ENCODE peak calls at places on chromosomes 5 and 9, in ten cellular contexts. F is PC-3; Z is Peyer's patch; B is body of pancreas; P is effector memory CD4-positive, alpha-beta T cell; X is psoas muscle; V is IMR-90; R is H9; A is ascending aorta; Q is ovary. N is an unnamed sample. For H3K4me1 and H3K9me3, the result is how much of the 10 kb centered on the place peaks cover.

GRCh38 chr9:81601639-81602623 is 87.4 kb downstream of the TLE1 start:
- DNase-seq in P (no peak), B (no peak), Q (no peak), V (peak), A (no peak), F (peak), R (no peak), X (no peak), Z (no peak), N (no peak)

GRCh38 chr9:6805532-6805931 is 47.8 kb downstream of the KDM4C start:
- DNase-seq in P (no peak), A (no peak), Z (no peak), X (peak), R (no peak), B (no peak), Q (no peak), F (no peak), V (peak), N (no peak)

GRCh38 chr5:119275146-119275872 is 80.5 kb upstream of the TNFAIP8 start:
- DNase-seq in Z (no peak), P (no peak), V (peak), X (no peak), A (no peak), R (no peak), F (peak), B (no peak), Q (no peak), N (no peak)

GRCh38 chr5:77082280-77082679 is 4.8 kb downstream of the ZBED3 start:
- DNase-seq in Q (no peak), R (no peak), X (no peak), F (no peak), A (no peak), V (no peak), Z (no peak), B (no peak), P (no peak), N (no peak)

GRCh38 chr5:158483202-158483870 is 616.4 kb downstream of the EBF1 start:
- DNase-seq in Z (no peak), F (peak), P (no peak), A (no peak), R (no peak), B (no peak), X (no peak), Q (no peak), V (no peak), N (no peak)

GRCh38 chr5:54524704-54525103 is 7.1 kb downstream of the SNX18 start:
- DNase-seq in B (peak), F (no peak), X (no peak), R (no peak), P (no peak), V (no peak), Z (peak), A (peak), Q (peak), N (no peak)

GRCh38 chr5:151121652-151122051 is 35.9 kb downstream of the ANXA6 start:
- DNase-seq in Q (no peak), A (no peak), F (no peak), B (no peak), P (no peak), R (no peak), Z (no peak), V (no peak), X (no peak), N (no peak)

GRCh38 chr9:113150670-113151591 is at the start of gene SLC31A2:
- DNase-seq in R (peak), Z (peak), A (peak), X (peak), Q (peak), P (peak), B (peak), F (peak), V (peak), N (peak)

GRCh38 chr5:54619732-54620582 is 102.4 kb downstream of the SNX18 start:
- DNase-seq in R (no peak), B (no peak), V (peak), A (no peak), Z (no peak), X (no peak), P (no peak), Q (no peak), F (peak), N (no peak)

GRCh38 chr9:121692606-121693505 is 41.4 kb downstream of the DAB2IP start:
- DNase-seq in X (no peak), F (peak), Q (no peak), R (peak), V (peak), Z (no peak), P (no peak), B (no peak), A (peak), N (no peak)

GRCh38 chr5:84381501-84382362 is 2.9 kb downstream of the EDIL3 start:
- DNase-seq in A (peak), R (no peak), X (no peak), P (no peak), F (no peak), V (no peak), B (no peak), Z (no peak), Q (no peak), N (no peak)

GRCh38 chr9:70475211-70475610 is 60.8 kb upstream of the KLF9 start:
- DNase-seq in Z (no peak), V (no peak), F (no peak), A (no peak), R (no peak), B (peak), P (no peak), X (no peak), Q (no peak), N (peak)

GRCh38 chr5:124665035-124665434 is 81.4 kb downstream of the ZNF608 start:
- DNase-seq in P (no peak), Z (no peak), V (no peak), Q (no peak), B (no peak), X (no peak), F (no peak), R (no peak), A (no peak), N (no peak)

GRCh38 chr5:124665625-124666024 is 80.8 kb downstream of the ZNF608 start:
- DNase-seq in A (no peak), Z (no peak), B (no peak), P (no peak), Q (no peak), X (no peak), F (no peak), R (no peak), V (no peak), N (no peak)

GRCh38 chr5:124662261-124662781 is 84.1 kb downstream of the ZNF608 start:
- DNase-seq in P (no peak), Z (peak), R (no peak), B (no peak), F (no peak), Q (no peak), V (no peak), A (no peak), X (no peak), N (no peak)

GRCh38 chr5:124663101-124663506 is 83.3 kb downstream of the ZNF608 start:
- DNase-seq in R (no peak), Z (no peak), V (no peak), F (no peak), A (no peak), B (no peak), X (no peak), P (no peak), Q (no peak), N (no peak)

DNA sequence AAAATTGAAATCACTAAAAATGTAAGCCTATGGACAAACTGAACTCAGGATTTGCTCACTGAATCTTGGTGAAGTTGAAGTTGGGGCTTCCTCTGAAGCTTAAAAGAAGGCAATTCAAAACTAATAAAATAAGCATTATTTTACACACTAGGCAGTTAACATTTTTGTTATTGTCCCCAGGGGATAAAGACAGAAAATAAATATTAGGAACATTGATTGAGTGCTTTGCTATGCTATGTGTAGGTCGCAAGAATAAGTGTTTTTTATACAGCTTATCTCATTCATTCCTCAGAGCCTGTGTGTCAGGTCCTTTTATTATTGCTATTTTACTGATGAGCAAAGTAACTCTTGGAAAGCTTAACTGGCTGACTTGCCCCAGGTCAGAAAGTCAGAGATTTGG is 82.2 kb downstream of the ZNF608 start:
- DNase-seq in B (no peak), P (no peak), Q (no peak), X (no peak), R (no peak), A (no peak), Z (no peak), F (no peak), V (no peak), N (no peak)
- H3K4me1 ChIP-seq in B (half or more), P (under half), Q (under half), X (under half), R (under half), A (under half), Z (under half), F (under half), V (under half), N (under half)

DNA sequence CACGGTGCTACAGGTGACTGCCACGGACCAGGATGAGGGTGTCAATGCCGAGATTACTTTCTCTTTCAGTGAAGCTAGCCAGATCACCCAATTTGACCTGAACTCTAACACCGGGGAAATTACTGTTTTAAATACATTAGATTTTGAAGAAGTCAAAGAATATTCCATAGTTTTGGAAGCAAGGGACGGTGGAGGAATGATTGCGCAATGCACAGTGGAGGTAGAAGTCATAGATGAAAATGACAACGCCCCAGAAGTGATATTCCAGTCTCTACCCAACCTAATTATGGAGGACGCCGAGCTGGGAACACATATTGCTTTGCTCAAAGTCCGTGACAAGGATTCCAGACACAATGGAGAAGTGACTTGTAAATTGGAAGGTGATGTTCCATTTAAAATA is 1.2 kb downstream of the PCDHGB4 start:
- DNase-seq in B (no peak), Q (no peak), A (no peak), P (no peak), X (no peak), Z (no peak), V (no peak), F (no peak), R (no peak), N (no peak)
- H3K9me3 ChIP-seq in B (under half), Q (half or more), A (half or more), P (under half), X (under half), Z (under half), V (under half), F (under half), R (under half), N (under half)

GRCh38 chr5:177427919-177428573 is 1.6 kb downstream of the GRK6 start:
- DNase-seq in B (no peak), Z (peak), V (no peak), X (peak), R (no peak), Q (peak), F (no peak), P (no peak), A (no peak), N (no peak)

GRCh38 chr5:177429248-177430045 is 3.0 kb downstream of the GRK6 start:
- DNase-seq in B (peak), V (no peak), A (peak), F (no peak), Q (no peak), Z (peak), R (no peak), P (peak), X (peak), N (no peak)

GRCh38 chr5:177427211-177427822 is 841 bp downstream of the GRK6 start:
- DNase-seq in V (no peak), Q (no peak), R (no peak), B (peak), Z (peak), X (peak), A (no peak), F (peak), P (no peak), N (no peak)

GRCh38 chr5:177430146-177430951 is 3.9 kb downstream of the GRK6 start:
- DNase-seq in F (no peak), X (no peak), A (no peak), Q (no peak), P (no peak), B (no peak), V (no peak), R (no peak), Z (peak), N (no peak)

DNA sequence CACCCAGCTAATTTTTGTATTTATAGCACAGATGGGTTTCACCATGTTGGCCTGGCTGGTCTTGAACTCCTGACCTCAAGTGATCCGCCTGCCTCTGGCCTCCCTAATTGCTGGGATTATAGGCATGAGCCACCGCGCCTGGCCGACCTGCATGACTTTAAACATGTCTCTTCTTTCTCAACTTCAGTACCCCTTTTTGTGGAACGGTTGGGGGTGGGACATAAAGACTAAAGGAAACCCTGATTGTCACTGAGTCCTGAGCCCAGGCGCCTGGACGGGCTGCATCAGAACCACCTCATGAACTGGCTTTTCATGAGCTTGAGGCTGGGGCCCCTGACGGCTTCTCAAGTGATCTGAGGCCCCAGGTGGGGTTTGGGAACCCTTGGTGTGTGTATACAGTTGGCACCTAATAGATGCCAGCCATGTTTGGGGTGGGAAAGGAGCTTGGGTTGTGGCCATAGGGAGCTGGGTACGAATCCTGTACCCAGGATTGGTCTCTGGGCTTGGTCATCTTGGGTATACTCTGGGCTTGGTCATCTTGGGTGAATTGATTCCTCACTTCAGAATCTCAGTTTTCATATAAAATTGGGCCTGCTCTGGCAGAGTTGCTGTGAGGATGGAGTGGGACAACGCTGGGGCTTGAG is 2.2 kb downstream of the GRK6 start:
- DNase-seq in Q (no peak), X (no peak), V (no peak), F (no peak), B (no peak), P (no peak), Z (no peak), R (no peak), A (no peak), N (no peak)
- H3K4me1 ChIP-seq in Q (under half), X (under half), V (under half), F (under half), B (under half), P (half or more), Z (under half), R (under half), A (under half), N (under half)

GRCh38 chr5:141411575-141411974 is 1.2 kb upstream of the PCDHGA10 start:
- DNase-seq in Q (no peak), V (no peak), B (no peak), P (no peak), F (no peak), R (no peak), A (no peak), X (no peak), Z (no peak), N (no peak)

GRCh38 chr5:141409598-141410306 is 1.9 kb downstream of the PCDHGB6 start:
- DNase-seq in V (no peak), R (no peak), P (no peak), Q (no peak), X (no peak), A (no peak), F (no peak), Z (no peak), B (no peak), N (no peak)

GRCh38 chr5:141419074-141419880 is 1.6 kb upstream of the PCDHGA11 start:
- DNase-seq in V (no peak), A (no peak), P (no peak), Q (no peak), X (no peak), R (peak), Z (no peak), B (no peak), F (no peak), N (no peak)

GRCh38 chr5:141412853-141413539 is at the start of gene PCDHGA10:
- DNase-seq in Q (peak), A (no peak), F (no peak), X (peak), B (no peak), V (peak), P (peak), Z (no peak), R (peak), N (no peak)

GRCh38 chr5:141413540-141414069 is 818 bp downstream of the PCDHGA10 start:
- DNase-seq in B (no peak), X (no peak), P (no peak), A (no peak), F (no peak), V (no peak), Q (peak), Z (no peak), R (peak), N (no peak)
- H3K9me3 ChIP-seq in B (under half), X (under half), P (under half), A (half or more), F (under half), V (half or more), Q (half or more), Z (under half), R (under half), N (under half)

DNA sequence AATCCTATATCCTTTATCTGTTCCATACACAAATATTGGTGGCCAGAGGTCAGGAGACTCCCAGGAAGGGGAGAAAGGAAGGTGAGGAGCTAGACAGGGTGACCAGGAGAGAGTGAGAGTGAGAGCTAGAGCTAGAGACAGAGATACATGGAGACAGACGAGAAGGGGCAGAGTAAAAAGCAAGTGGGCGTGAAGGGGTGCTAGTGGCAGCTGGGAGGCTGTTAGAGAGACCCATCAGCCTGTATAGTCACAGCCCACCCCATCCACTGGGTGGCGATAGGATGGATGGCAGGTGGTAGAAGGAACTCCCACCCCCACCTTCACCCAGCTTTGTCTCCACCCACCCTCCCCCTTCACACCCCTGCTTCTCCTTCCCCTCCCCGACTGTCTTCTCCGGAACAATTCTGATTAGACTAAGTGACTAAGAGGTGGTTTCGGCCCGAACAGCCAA is 32.8 kb downstream of the PCDH1 start:
- DNase-seq in X (no peak), B (no peak), P (no peak), V (no peak), F (no peak), Q (no peak), R (peak), Z (no peak), A (no peak), N (no peak)
- H3K4me1 ChIP-seq in X (under half), B (under half), P (under half), V (under half), F (under half), Q (under half), R (under half), Z (under half), A (under half), N (under half)